ENCODE peak calls at places on chromosomes 16 and 17, in five cellular contexts. U is mammary epithelial cell; Q is CD8-positive, alpha-beta T cell; C is breast epithelium; F is small intestine. X is an unnamed sample.

GRCh38 chr16:88781140-88782077 is 3.6 kb downstream of the PIEZO1 start:
- DNase-seq in U (no peak), Q (no peak), C (no peak), F (no peak), X (no peak)

GRCh38 chr17:67427410-67427809 is 50.3 kb downstream of the PITPNC1 start:
- DNase-seq in U (no peak), Q (no peak), C (no peak), F (no peak), X (no peak)

GRCh38 chr16:80174416-80174815 is 366.4 kb upstream of the DYNLRB2 start:
- DNase-seq in U (peak; percentile 70), Q (no peak), C (no peak), F (no peak), X (no peak)

GRCh38 chr17:78838574-78839005 is 2.0 kb downstream of the USP36 start:
- DNase-seq in U (no peak), Q (no peak), C (no peak), F (peak; percentile 29), X (no peak)

GRCh38 chr16:55703003-55704001 is 47.5 kb downstream of the SLC6A2 start:
- DNase-seq in U (peak; percentile 28), Q (no peak), C (no peak), F (peak; percentile 39), X (no peak)

GRCh38 chr16:23607740-23608139 is 11.6 kb upstream of the NDUFAB1 start:
- DNase-seq in U (no peak), Q (no peak), C (no peak), F (no peak), X (peak; percentile 64)

GRCh38 chr16:11619327-11619851 is 32.7 kb upstream of the LITAF start:
- DNase-seq in U (no peak), Q (no peak), C (no peak), F (peak; percentile 38), X (no peak)

GRCh38 chr16:80682435-80683070 is 121.8 kb downstream of the CDYL2 start:
- DNase-seq in U (no peak), Q (no peak), C (no peak), F (no peak), X (no peak)

GRCh38 chr16:4936181-4936990 is 562 bp downstream of the PPL start:
- DNase-seq in U (peak; percentile 40), Q (no peak), C (peak; percentile 57), F (peak; percentile 47), X (no peak)

GRCh38 chr17:1776857-1777256 is 15.0 kb downstream of the SERPINF1 start:
- DNase-seq in U (no peak), Q (no peak), C (no peak), F (no peak), X (no peak)

GRCh38 chr17:1776328-1776727 is 14.5 kb downstream of the SERPINF1 start:
- DNase-seq in U (no peak), Q (no peak), C (no peak), F (no peak), X (no peak)

GRCh38 chr17:1783271-1783670 is 21.4 kb downstream of the SERPINF1 start:
- DNase-seq in U (peak; percentile 27), Q (no peak), C (no peak), F (no peak), X (no peak)

GRCh38 chr17:1782171-1782567 is 20.3 kb downstream of the SERPINF1 start:
- DNase-seq in U (no peak), Q (no peak), C (no peak), F (no peak), X (no peak)

DNA sequence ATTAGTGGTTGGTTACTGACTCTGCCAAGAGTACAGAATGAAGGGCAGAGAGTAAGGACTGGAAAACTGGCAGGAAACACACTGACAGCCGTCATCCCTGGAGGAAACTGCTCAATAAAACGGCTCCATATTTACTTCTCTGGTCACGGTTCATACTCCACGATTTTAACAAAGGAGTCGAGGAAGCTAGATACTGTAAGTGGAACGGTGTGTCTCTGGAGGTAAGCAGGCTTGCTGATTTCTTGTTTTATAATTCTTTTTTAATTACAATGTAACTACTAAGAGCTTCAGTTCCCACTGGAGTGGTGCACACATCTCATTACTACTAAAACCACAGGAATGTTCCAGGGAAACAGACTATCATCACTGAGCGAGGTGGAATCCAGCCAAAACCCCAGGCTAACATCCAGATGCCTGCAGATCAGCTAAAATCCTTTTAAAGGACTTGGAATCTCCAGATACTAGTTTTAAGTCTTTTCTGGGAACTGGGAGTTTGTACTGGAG is 17.8 kb downstream of the SERPINF1 start:
- DNase-seq in U (peak; percentile 85), Q (no peak), C (peak; percentile 94), F (no peak), X (peak; percentile 75)
- H3K4me3 ChIP-seq in U (no peak overlapping the region), Q (no peak overlapping the region), C (no peak overlapping the region), F (no peak overlapping the region), X (no peak overlapping the region)

DNA sequence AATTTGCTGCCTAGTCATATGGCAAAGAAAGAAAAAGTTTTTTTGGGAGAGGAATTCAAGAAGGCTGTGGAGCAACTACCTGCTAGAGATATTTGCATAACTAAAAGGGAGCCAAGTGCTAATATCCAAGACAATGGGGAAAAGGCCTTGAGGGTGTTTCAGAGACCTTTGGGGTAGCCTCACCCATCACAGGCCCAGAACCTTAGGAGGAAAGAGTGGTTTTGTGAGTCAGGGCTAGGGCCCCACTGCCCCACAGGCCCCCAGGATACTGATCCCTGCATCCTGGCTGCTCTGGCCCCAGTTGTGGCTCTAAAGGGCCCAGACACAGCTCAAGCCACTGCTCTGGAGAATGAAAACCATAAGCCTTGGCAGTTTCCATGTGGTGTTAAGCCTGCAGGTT is 41.9 kb upstream of the SDK2 start:
- DNase-seq in U (no peak), Q (no peak), C (no peak), F (no peak), X (no peak)
- H3K27me3 ChIP-seq in U (peaks cover 3% of the 10 kb centered on the region), Q (no peaks in the 10 kb centered on the region), C (peaks cover 12% of the 10 kb centered on the region), F (no peaks in the 10 kb centered on the region), X (no peaks in the 10 kb centered on the region)

DNA sequence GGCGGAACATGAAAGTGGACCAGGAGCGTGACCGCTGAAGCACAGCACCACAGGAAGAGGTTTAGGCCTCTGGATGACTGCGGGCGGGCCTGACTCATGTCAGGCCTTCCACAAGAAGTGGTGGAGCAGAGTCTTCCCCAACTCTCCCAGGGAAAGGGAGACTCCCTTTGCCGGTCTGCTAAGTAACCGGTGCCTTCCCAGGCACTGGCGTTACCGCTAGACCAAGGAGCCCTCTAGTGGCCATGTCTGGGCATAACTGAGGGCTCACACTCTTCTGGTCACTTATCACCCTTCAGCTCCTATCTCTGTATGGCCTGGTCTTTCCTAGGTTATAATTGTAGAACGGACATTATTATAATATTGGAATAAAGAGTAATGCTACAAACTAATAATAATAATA is 1931.9 kb downstream of the TP53TG3F start:
- DNase-seq in U (peak; percentile 29), Q (no peak), C (no peak), F (no peak), X (peak; percentile 34)
- H3K9me3 ChIP-seq in U (no peaks in the 10 kb centered on the region), Q (no peaks in the 10 kb centered on the region), C (no peaks in the 10 kb centered on the region), F (peaks cover 3% of the 10 kb centered on the region), X (no peaks in the 10 kb centered on the region)

DNA sequence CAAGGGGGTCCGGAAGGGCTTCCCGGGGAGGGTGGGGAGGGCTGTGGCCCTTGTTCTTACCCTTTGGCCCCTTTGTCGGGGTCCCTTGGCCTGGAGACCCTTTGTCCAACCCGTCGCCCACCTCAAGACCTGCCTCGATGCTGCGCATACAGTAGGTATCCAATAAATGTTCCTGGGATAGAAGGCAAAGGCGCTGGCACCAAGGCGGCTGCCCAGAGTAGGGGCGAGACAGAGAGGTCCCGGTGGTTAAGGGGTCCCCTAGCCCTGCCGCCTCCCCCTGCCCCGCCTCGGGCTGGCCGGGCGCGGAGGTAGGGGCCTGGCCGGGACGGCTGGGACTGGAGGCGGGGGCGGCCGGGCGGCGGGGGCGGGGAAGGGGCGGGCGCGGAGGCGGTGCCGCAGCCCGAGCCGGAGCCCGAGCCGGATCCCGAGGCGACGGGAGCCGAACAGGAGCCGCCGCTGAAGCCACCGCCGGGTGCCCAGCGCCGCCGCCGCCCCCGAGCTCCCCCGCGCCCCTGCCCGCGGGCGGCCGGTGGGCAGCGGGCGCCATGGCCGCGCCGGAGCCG is at the start of gene NHERF2:
- DNase-seq in U (no peak), Q (no peak), C (no peak), F (peak; percentile 36), X (peak; percentile 37)
- H3K4me3 ChIP-seq in U (peak within 1 kb of the TSS; percentile 5), Q (peak within 1 kb of the TSS; percentile 30), C (peak within 1 kb of the TSS; percentile 74), F (peak within 1 kb of the TSS; percentile 58), X (peak within 1 kb of the TSS; percentile 38)

GRCh38 chr17:7285679-7286078 is 4.2 kb downstream of the SLC2A4 start:
- DNase-seq in U (no peak), Q (no peak), C (no peak), F (no peak), X (no peak)
- H3K27me3 ChIP-seq in U (no peaks in the 10 kb centered on the region), Q (no peaks in the 10 kb centered on the region), C (no peaks in the 10 kb centered on the region), F (peaks cover 2% of the 10 kb centered on the region), X (no peaks in the 10 kb centered on the region)

DNA sequence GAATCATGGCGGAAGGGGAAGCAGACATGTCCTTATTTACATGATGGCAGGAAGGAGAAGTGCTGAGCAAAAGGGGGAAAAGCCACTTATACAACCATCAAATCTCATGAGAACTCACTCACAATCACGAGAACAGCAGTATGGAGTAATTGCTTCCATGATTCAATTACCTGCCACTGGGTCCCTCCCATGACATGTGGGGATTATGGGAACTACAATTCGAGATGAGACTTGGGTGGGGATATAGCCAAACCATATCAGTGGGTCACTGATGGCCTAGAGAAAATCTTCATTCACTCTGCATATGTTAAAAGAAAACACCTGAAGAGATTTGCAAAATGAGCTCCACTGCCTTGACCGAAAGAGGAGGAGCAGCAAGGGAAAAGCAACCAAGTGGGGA is 130.3 kb upstream of the FAM20A start:
- DNase-seq in U (no peak), Q (no peak), C (no peak), F (no peak), X (no peak)
- H3K9me3 ChIP-seq in U (no peaks in the 10 kb centered on the region), Q (no peaks in the 10 kb centered on the region), C (no peaks in the 10 kb centered on the region), F (no peaks in the 10 kb centered on the region), X (no peaks in the 10 kb centered on the region)

GRCh38 chr17:8754890-8755289 is 3.5 kb downstream of the SPDYE4 start:
- DNase-seq in U (no peak), Q (no peak), C (no peak), F (no peak), X (no peak)
- H3K4me3 ChIP-seq in U (no peak overlapping the region), Q (no peak overlapping the region), C (no peak overlapping the region), F (no peak overlapping the region), X (no peak overlapping the region)